ENCODE peak calls at places on chromosomes 4 and X, in nine cellular contexts. One of them, this sample, is unnamed.

GRCh38 chr4:148649669-148650331 is 207.6 kb upstream of the NR3C2 start:
- DNase-seq in H9: no peak
- DNase-seq in NCI-H460: no peak
- DNase-seq in stimulated activated CD4-positive, alpha-beta T cell treated with anti-CD3 and anti-CD28 coated beads, Interleukin-12 subunit alpha, Interleukin-12 subunit beta, amount 100 ng/mL, for 48 hours: no peak
- DNase-seq in CD4-positive, alpha-beta T cell: no peak
- DNase-seq in C1 segment of cervical spinal cord: no peak
- DNase-seq in progenitor cell of endocrine pancreas: no peak
- DNase-seq in HFFc6: no peak
- DNase-seq in stimulated activated naive CD8-positive, alpha-beta T cell treated with anti-CD3 and anti-CD28 coated beads, Interleukin-15, Interleukin-2, amounts not matched to agents 100 U/mL and 50 U/mL, for 24 hours: no peak
- DNase-seq in this sample: no peak

GRCh38 chr4:123452585-123452984 is 56.0 kb downstream of the SPRY1 start:
- DNase-seq in HFFc6: peak
- DNase-seq in H9: no peak
- DNase-seq in C1 segment of cervical spinal cord: no peak
- DNase-seq in stimulated activated naive CD8-positive, alpha-beta T cell treated with anti-CD3 and anti-CD28 coated beads, Interleukin-15, Interleukin-2, amounts not matched to agents 100 U/mL and 50 U/mL, for 24 hours: peak
- DNase-seq in CD4-positive, alpha-beta T cell: no peak
- DNase-seq in stimulated activated CD4-positive, alpha-beta T cell treated with anti-CD3 and anti-CD28 coated beads, Interleukin-12 subunit alpha, Interleukin-12 subunit beta, amount 100 ng/mL, for 48 hours: no peak
- DNase-seq in progenitor cell of endocrine pancreas: no peak
- DNase-seq in NCI-H460: peak
- DNase-seq in this sample: no peak

GRCh38 chr4:76856183-76856969 is 41.6 kb downstream of the SOWAHB start:
- DNase-seq in stimulated activated CD4-positive, alpha-beta T cell treated with anti-CD3 and anti-CD28 coated beads, Interleukin-12 subunit alpha, Interleukin-12 subunit beta, amount 100 ng/mL, for 48 hours: no peak
- DNase-seq in CD4-positive, alpha-beta T cell: no peak
- DNase-seq in stimulated activated naive CD8-positive, alpha-beta T cell treated with anti-CD3 and anti-CD28 coated beads, Interleukin-15, Interleukin-2, amounts not matched to agents 100 U/mL and 50 U/mL, for 24 hours: no peak
- DNase-seq in H9: no peak
- DNase-seq in C1 segment of cervical spinal cord: no peak
- DNase-seq in NCI-H460: peak
- DNase-seq in HFFc6: peak
- DNase-seq in progenitor cell of endocrine pancreas: no peak
- DNase-seq in this sample: no peak

GRCh38 chr4:23782778-23783455 is 106.9 kb downstream of the PPARGC1A start:
- DNase-seq in C1 segment of cervical spinal cord: no peak
- DNase-seq in stimulated activated CD4-positive, alpha-beta T cell treated with anti-CD3 and anti-CD28 coated beads, Interleukin-12 subunit alpha, Interleukin-12 subunit beta, amount 100 ng/mL, for 48 hours: no peak
- DNase-seq in HFFc6: no peak
- DNase-seq in H9: no peak
- DNase-seq in stimulated activated naive CD8-positive, alpha-beta T cell treated with anti-CD3 and anti-CD28 coated beads, Interleukin-15, Interleukin-2, amounts not matched to agents 100 U/mL and 50 U/mL, for 24 hours: no peak
- DNase-seq in progenitor cell of endocrine pancreas: no peak
- DNase-seq in CD4-positive, alpha-beta T cell: no peak
- DNase-seq in NCI-H460: no peak
- DNase-seq in this sample: no peak

GRCh38 chr4:177051473-177052060 is 258.1 kb upstream of the NEIL3 start:
- DNase-seq in H9: peak
- DNase-seq in progenitor cell of endocrine pancreas: no peak
- DNase-seq in C1 segment of cervical spinal cord: no peak
- DNase-seq in stimulated activated CD4-positive, alpha-beta T cell treated with anti-CD3 and anti-CD28 coated beads, Interleukin-12 subunit alpha, Interleukin-12 subunit beta, amount 100 ng/mL, for 48 hours: peak
- DNase-seq in CD4-positive, alpha-beta T cell: no peak
- DNase-seq in stimulated activated naive CD8-positive, alpha-beta T cell treated with anti-CD3 and anti-CD28 coated beads, Interleukin-15, Interleukin-2, amounts not matched to agents 100 U/mL and 50 U/mL, for 24 hours: peak
- DNase-seq in HFFc6: no peak
- DNase-seq in NCI-H460: peak
- DNase-seq in this sample: no peak

GRCh38 chr4:184169225-184169867 is 48.3 kb downstream of the ENPP6 start:
- DNase-seq in progenitor cell of endocrine pancreas: no peak
- DNase-seq in stimulated activated CD4-positive, alpha-beta T cell treated with anti-CD3 and anti-CD28 coated beads, Interleukin-12 subunit alpha, Interleukin-12 subunit beta, amount 100 ng/mL, for 48 hours: no peak
- DNase-seq in NCI-H460: no peak
- DNase-seq in stimulated activated naive CD8-positive, alpha-beta T cell treated with anti-CD3 and anti-CD28 coated beads, Interleukin-15, Interleukin-2, amounts not matched to agents 100 U/mL and 50 U/mL, for 24 hours: no peak
- DNase-seq in HFFc6: no peak
- DNase-seq in CD4-positive, alpha-beta T cell: no peak
- DNase-seq in H9: peak
- DNase-seq in C1 segment of cervical spinal cord: no peak
- DNase-seq in this sample: no peak

GRCh38 chr4:147351083-147351787 is 129.7 kb upstream of the EDNRA start:
- DNase-seq in H9: no peak
- DNase-seq in stimulated activated CD4-positive, alpha-beta T cell treated with anti-CD3 and anti-CD28 coated beads, Interleukin-12 subunit alpha, Interleukin-12 subunit beta, amount 100 ng/mL, for 48 hours: no peak
- DNase-seq in CD4-positive, alpha-beta T cell: no peak
- DNase-seq in progenitor cell of endocrine pancreas: no peak
- DNase-seq in HFFc6: peak
- DNase-seq in stimulated activated naive CD8-positive, alpha-beta T cell treated with anti-CD3 and anti-CD28 coated beads, Interleukin-15, Interleukin-2, amounts not matched to agents 100 U/mL and 50 U/mL, for 24 hours: no peak
- DNase-seq in NCI-H460: no peak
- DNase-seq in C1 segment of cervical spinal cord: no peak
- DNase-seq in this sample: no peak

GRCh38 chrX:132333351-132333750 is 114.1 kb upstream of the RAP2C start:
- DNase-seq in H9: no peak
- DNase-seq in NCI-H460: no peak
- DNase-seq in C1 segment of cervical spinal cord: no peak
- DNase-seq in stimulated activated naive CD8-positive, alpha-beta T cell treated with anti-CD3 and anti-CD28 coated beads, Interleukin-15, Interleukin-2, amounts not matched to agents 100 U/mL and 50 U/mL, for 24 hours: no peak
- DNase-seq in stimulated activated CD4-positive, alpha-beta T cell treated with anti-CD3 and anti-CD28 coated beads, Interleukin-12 subunit alpha, Interleukin-12 subunit beta, amount 100 ng/mL, for 48 hours: no peak
- DNase-seq in progenitor cell of endocrine pancreas: no peak
- DNase-seq in CD4-positive, alpha-beta T cell: no peak
- DNase-seq in HFFc6: no peak
- DNase-seq in this sample: no peak

GRCh38 chr4:76764251-76764650 is 133.7 kb downstream of the SOWAHB start:
- DNase-seq in H9: no peak
- DNase-seq in progenitor cell of endocrine pancreas: no peak
- DNase-seq in HFFc6: peak
- DNase-seq in CD4-positive, alpha-beta T cell: no peak
- DNase-seq in stimulated activated CD4-positive, alpha-beta T cell treated with anti-CD3 and anti-CD28 coated beads, Interleukin-12 subunit alpha, Interleukin-12 subunit beta, amount 100 ng/mL, for 48 hours: no peak
- DNase-seq in C1 segment of cervical spinal cord: no peak
- DNase-seq in NCI-H460: no peak
- DNase-seq in stimulated activated naive CD8-positive, alpha-beta T cell treated with anti-CD3 and anti-CD28 coated beads, Interleukin-15, Interleukin-2, amounts not matched to agents 100 U/mL and 50 U/mL, for 24 hours: no peak
- DNase-seq in this sample: no peak

GRCh38 chrX:136266828-136267227 is 15.6 kb upstream of the MAP7D3 start:
- DNase-seq in progenitor cell of endocrine pancreas: no peak
- DNase-seq in stimulated activated CD4-positive, alpha-beta T cell treated with anti-CD3 and anti-CD28 coated beads, Interleukin-12 subunit alpha, Interleukin-12 subunit beta, amount 100 ng/mL, for 48 hours: no peak
- DNase-seq in CD4-positive, alpha-beta T cell: no peak
- DNase-seq in HFFc6: no peak
- DNase-seq in NCI-H460: no peak
- DNase-seq in H9: no peak
- DNase-seq in stimulated activated naive CD8-positive, alpha-beta T cell treated with anti-CD3 and anti-CD28 coated beads, Interleukin-15, Interleukin-2, amounts not matched to agents 100 U/mL and 50 U/mL, for 24 hours: no peak
- DNase-seq in C1 segment of cervical spinal cord: no peak
- DNase-seq in this sample: no peak

GRCh38 chrX:132615396-132616131 is 126.7 kb upstream of the MBNL3 start:
- DNase-seq in CD4-positive, alpha-beta T cell: peak
- DNase-seq in HFFc6: peak
- DNase-seq in H9: peak
- DNase-seq in C1 segment of cervical spinal cord: no peak
- DNase-seq in stimulated activated naive CD8-positive, alpha-beta T cell treated with anti-CD3 and anti-CD28 coated beads, Interleukin-15, Interleukin-2, amounts not matched to agents 100 U/mL and 50 U/mL, for 24 hours: peak
- DNase-seq in stimulated activated CD4-positive, alpha-beta T cell treated with anti-CD3 and anti-CD28 coated beads, Interleukin-12 subunit alpha, Interleukin-12 subunit beta, amount 100 ng/mL, for 48 hours: peak
- DNase-seq in NCI-H460: peak
- DNase-seq in progenitor cell of endocrine pancreas: peak
- DNase-seq in this sample: no peak

GRCh38 chrX:56026816-56027215 is 205.3 kb upstream of the KLF8 start:
- DNase-seq in C1 segment of cervical spinal cord: no peak
- DNase-seq in stimulated activated CD4-positive, alpha-beta T cell treated with anti-CD3 and anti-CD28 coated beads, Interleukin-12 subunit alpha, Interleukin-12 subunit beta, amount 100 ng/mL, for 48 hours: no peak
- DNase-seq in HFFc6: no peak
- DNase-seq in stimulated activated naive CD8-positive, alpha-beta T cell treated with anti-CD3 and anti-CD28 coated beads, Interleukin-15, Interleukin-2, amounts not matched to agents 100 U/mL and 50 U/mL, for 24 hours: no peak
- DNase-seq in progenitor cell of endocrine pancreas: no peak
- DNase-seq in NCI-H460: no peak
- DNase-seq in H9: no peak
- DNase-seq in CD4-positive, alpha-beta T cell: no peak
- DNase-seq in this sample: no peak

GRCh38 chr4:41882622-41883347 is 52.4 kb upstream of the TMEM33 start:
- DNase-seq in NCI-H460: peak
- DNase-seq in CD4-positive, alpha-beta T cell: peak
- DNase-seq in stimulated activated naive CD8-positive, alpha-beta T cell treated with anti-CD3 and anti-CD28 coated beads, Interleukin-15, Interleukin-2, amounts not matched to agents 100 U/mL and 50 U/mL, for 24 hours: peak
- DNase-seq in C1 segment of cervical spinal cord: no peak
- DNase-seq in stimulated activated CD4-positive, alpha-beta T cell treated with anti-CD3 and anti-CD28 coated beads, Interleukin-12 subunit alpha, Interleukin-12 subunit beta, amount 100 ng/mL, for 48 hours: peak
- DNase-seq in H9: peak
- DNase-seq in progenitor cell of endocrine pancreas: no peak
- DNase-seq in HFFc6: no peak
- DNase-seq in this sample: no peak

GRCh38 chr4:76984788-76985211 is 35.2 kb downstream of the SEPTIN11 start:
- DNase-seq in HFFc6: peak
- DNase-seq in stimulated activated CD4-positive, alpha-beta T cell treated with anti-CD3 and anti-CD28 coated beads, Interleukin-12 subunit alpha, Interleukin-12 subunit beta, amount 100 ng/mL, for 48 hours: no peak
- DNase-seq in CD4-positive, alpha-beta T cell: no peak
- DNase-seq in NCI-H460: no peak
- DNase-seq in stimulated activated naive CD8-positive, alpha-beta T cell treated with anti-CD3 and anti-CD28 coated beads, Interleukin-15, Interleukin-2, amounts not matched to agents 100 U/mL and 50 U/mL, for 24 hours: no peak
- DNase-seq in C1 segment of cervical spinal cord: no peak
- DNase-seq in H9: no peak
- DNase-seq in progenitor cell of endocrine pancreas: no peak
- DNase-seq in this sample: no peak

GRCh38 chr4:142271832-142272231 is 574.3 kb downstream of the INPP4B start:
- DNase-seq in H9: no peak
- DNase-seq in stimulated activated naive CD8-positive, alpha-beta T cell treated with anti-CD3 and anti-CD28 coated beads, Interleukin-15, Interleukin-2, amounts not matched to agents 100 U/mL and 50 U/mL, for 24 hours: no peak
- DNase-seq in C1 segment of cervical spinal cord: no peak
- DNase-seq in progenitor cell of endocrine pancreas: no peak
- DNase-seq in CD4-positive, alpha-beta T cell: no peak
- DNase-seq in stimulated activated CD4-positive, alpha-beta T cell treated with anti-CD3 and anti-CD28 coated beads, Interleukin-12 subunit alpha, Interleukin-12 subunit beta, amount 100 ng/mL, for 48 hours: no peak
- DNase-seq in NCI-H460: no peak
- DNase-seq in HFFc6: no peak
- DNase-seq in this sample: no peak

GRCh38 chrX:42934020-42934701 is 156.2 kb upstream of the PPP1R2C start:
- DNase-seq in progenitor cell of endocrine pancreas: no peak
- DNase-seq in H9: no peak
- DNase-seq in stimulated activated CD4-positive, alpha-beta T cell treated with anti-CD3 and anti-CD28 coated beads, Interleukin-12 subunit alpha, Interleukin-12 subunit beta, amount 100 ng/mL, for 48 hours: no peak
- DNase-seq in C1 segment of cervical spinal cord: no peak
- DNase-seq in CD4-positive, alpha-beta T cell: no peak
- DNase-seq in HFFc6: no peak
- DNase-seq in NCI-H460: no peak
- DNase-seq in stimulated activated naive CD8-positive, alpha-beta T cell treated with anti-CD3 and anti-CD28 coated beads, Interleukin-15, Interleukin-2, amounts not matched to agents 100 U/mL and 50 U/mL, for 24 hours: no peak
- DNase-seq in this sample: no peak

GRCh38 chrX:40433160-40433559 is 147.6 kb upstream of the ATP6AP2 start:
- DNase-seq in H9: no peak
- DNase-seq in progenitor cell of endocrine pancreas: no peak
- DNase-seq in stimulated activated naive CD8-positive, alpha-beta T cell treated with anti-CD3 and anti-CD28 coated beads, Interleukin-15, Interleukin-2, amounts not matched to agents 100 U/mL and 50 U/mL, for 24 hours: no peak
- DNase-seq in C1 segment of cervical spinal cord: no peak
- DNase-seq in stimulated activated CD4-positive, alpha-beta T cell treated with anti-CD3 and anti-CD28 coated beads, Interleukin-12 subunit alpha, Interleukin-12 subunit beta, amount 100 ng/mL, for 48 hours: no peak
- DNase-seq in HFFc6: no peak
- DNase-seq in CD4-positive, alpha-beta T cell: no peak
- DNase-seq in NCI-H460: no peak
- DNase-seq in this sample: no peak

GRCh38 chrX:118974908-118975671 is 672 bp downstream of the LONRF3 start:
- DNase-seq in C1 segment of cervical spinal cord: peak
- DNase-seq in CD4-positive, alpha-beta T cell: peak
- DNase-seq in H9: peak
- DNase-seq in HFFc6: no peak
- DNase-seq in stimulated activated naive CD8-positive, alpha-beta T cell treated with anti-CD3 and anti-CD28 coated beads, Interleukin-15, Interleukin-2, amounts not matched to agents 100 U/mL and 50 U/mL, for 24 hours: peak
- DNase-seq in stimulated activated CD4-positive, alpha-beta T cell treated with anti-CD3 and anti-CD28 coated beads, Interleukin-12 subunit alpha, Interleukin-12 subunit beta, amount 100 ng/mL, for 48 hours: no peak
- DNase-seq in progenitor cell of endocrine pancreas: peak
- DNase-seq in NCI-H460: no peak
- DNase-seq in this sample: no peak

GRCh38 chr4:139817657-139818452 is 152.2 kb downstream of the MGST2 start:
- DNase-seq in progenitor cell of endocrine pancreas: no peak
- DNase-seq in NCI-H460: no peak
- DNase-seq in HFFc6: no peak
- DNase-seq in H9: no peak
- DNase-seq in stimulated activated naive CD8-positive, alpha-beta T cell treated with anti-CD3 and anti-CD28 coated beads, Interleukin-15, Interleukin-2, amounts not matched to agents 100 U/mL and 50 U/mL, for 24 hours: no peak
- DNase-seq in stimulated activated CD4-positive, alpha-beta T cell treated with anti-CD3 and anti-CD28 coated beads, Interleukin-12 subunit alpha, Interleukin-12 subunit beta, amount 100 ng/mL, for 48 hours: no peak
- DNase-seq in CD4-positive, alpha-beta T cell: no peak
- DNase-seq in C1 segment of cervical spinal cord: no peak
- DNase-seq in this sample: no peak

GRCh38 chr4:82784615-82785247 is 13.9 kb downstream of the SCD5 start:
- DNase-seq in CD4-positive, alpha-beta T cell: no peak
- DNase-seq in C1 segment of cervical spinal cord: no peak
- DNase-seq in NCI-H460: no peak
- DNase-seq in progenitor cell of endocrine pancreas: no peak
- DNase-seq in stimulated activated naive CD8-positive, alpha-beta T cell treated with anti-CD3 and anti-CD28 coated beads, Interleukin-15, Interleukin-2, amounts not matched to agents 100 U/mL and 50 U/mL, for 24 hours: no peak
- DNase-seq in stimulated activated CD4-positive, alpha-beta T cell treated with anti-CD3 and anti-CD28 coated beads, Interleukin-12 subunit alpha, Interleukin-12 subunit beta, amount 100 ng/mL, for 48 hours: no peak
- DNase-seq in HFFc6: peak
- DNase-seq in H9: peak
- DNase-seq in this sample: no peak

GRCh38 chr4:186622788-186623464 is 67.6 kb upstream of the MTNR1A start:
- DNase-seq in HFFc6: peak
- DNase-seq in stimulated activated CD4-positive, alpha-beta T cell treated with anti-CD3 and anti-CD28 coated beads, Interleukin-12 subunit alpha, Interleukin-12 subunit beta, amount 100 ng/mL, for 48 hours: no peak
- DNase-seq in stimulated activated naive CD8-positive, alpha-beta T cell treated with anti-CD3 and anti-CD28 coated beads, Interleukin-15, Interleukin-2, amounts not matched to agents 100 U/mL and 50 U/mL, for 24 hours: no peak
- DNase-seq in CD4-positive, alpha-beta T cell: no peak
- DNase-seq in C1 segment of cervical spinal cord: no peak
- DNase-seq in H9: no peak
- DNase-seq in NCI-H460: no peak
- DNase-seq in progenitor cell of endocrine pancreas: no peak
- DNase-seq in this sample: no peak

GRCh38 chrX:139708067-139708466 is at the start of gene MCF2:
- DNase-seq in HFFc6: no peak
- DNase-seq in NCI-H460: no peak
- DNase-seq in stimulated activated naive CD8-positive, alpha-beta T cell treated with anti-CD3 and anti-CD28 coated beads, Interleukin-15, Interleukin-2, amounts not matched to agents 100 U/mL and 50 U/mL, for 24 hours: no peak
- DNase-seq in C1 segment of cervical spinal cord: no peak
- DNase-seq in CD4-positive, alpha-beta T cell: no peak
- DNase-seq in progenitor cell of endocrine pancreas: no peak
- DNase-seq in stimulated activated CD4-positive, alpha-beta T cell treated with anti-CD3 and anti-CD28 coated beads, Interleukin-12 subunit alpha, Interleukin-12 subunit beta, amount 100 ng/mL, for 48 hours: no peak
- DNase-seq in H9: no peak
- DNase-seq in this sample: no peak

GRCh38 chr4:173264245-173264959 is 69.8 kb downstream of the HMGB2 start:
- DNase-seq in stimulated activated CD4-positive, alpha-beta T cell treated with anti-CD3 and anti-CD28 coated beads, Interleukin-12 subunit alpha, Interleukin-12 subunit beta, amount 100 ng/mL, for 48 hours: no peak
- DNase-seq in progenitor cell of endocrine pancreas: no peak
- DNase-seq in HFFc6: no peak
- DNase-seq in CD4-positive, alpha-beta T cell: peak
- DNase-seq in C1 segment of cervical spinal cord: no peak
- DNase-seq in stimulated activated naive CD8-positive, alpha-beta T cell treated with anti-CD3 and anti-CD28 coated beads, Interleukin-15, Interleukin-2, amounts not matched to agents 100 U/mL and 50 U/mL, for 24 hours: no peak
- DNase-seq in NCI-H460: no peak
- DNase-seq in H9: no peak
- DNase-seq in this sample: no peak